ENCODE peak calls at places on chromosomes 7 and 10, in eight cellular contexts. X is germinal center, I is EL, Z is tibial nerve, H is NCI-H774, V is stromal cell of bone marrow, F is NCI-H82, O is chondrocyte. L is an unnamed sample.

GRCh38 chr7:127885222-127885772 is 145.9 kb downstream of the LRRC4 start:
- DNase-seq in I (no peak), F (peak), O (no peak), Z (no peak), H (no peak), X (no peak), V (no peak), L (no peak)

GRCh38 chr7:108368466-108368865 is 87.8 kb downstream of the NRCAM start:
- DNase-seq in I (no peak), F (peak), Z (no peak), H (peak), O (no peak), V (no peak), X (no peak), L (no peak)

GRCh38 chr7:134763960-134764359 is 15.5 kb upstream of the CALD1 start:
- DNase-seq in Z (no peak), I (no peak), H (no peak), O (no peak), F (no peak), V (no peak), X (no peak), L (no peak)

GRCh38 chr7:48298779-48299178 is 127.5 kb downstream of the ABCA13 start:
- DNase-seq in H (no peak), Z (no peak), O (no peak), V (peak), X (no peak), I (peak), F (no peak), L (peak)

GRCh38 chr10:31590023-31590800 is 271.2 kb downstream of the ZEB1 start:
- DNase-seq in Z (no peak), I (no peak), O (no peak), F (no peak), V (no peak), X (no peak), H (no peak), L (no peak)

GRCh38 chr7:150380463-150380862 is 1.3 kb downstream of the ZNF775 start:
- DNase-seq in F (no peak), O (no peak), X (peak), I (no peak), H (no peak), V (no peak), Z (no peak), L (no peak)

GRCh38 chr10:24790599-24790998 is 66.9 kb upstream of the ARHGAP21 start:
- DNase-seq in X (no peak), V (no peak), H (no peak), O (no peak), Z (no peak), I (no peak), F (peak), L (no peak)

GRCh38 chr10:21417172-21417712 is 108.2 kb downstream of the SKIDA1 start:
- DNase-seq in V (no peak), F (no peak), X (no peak), H (no peak), O (no peak), Z (no peak), I (no peak), L (no peak)

GRCh38 chr7:45402480-45403218 is 171.5 kb upstream of the ADCY1 start:
- DNase-seq in Z (peak), V (peak), F (no peak), I (peak), X (no peak), O (no peak), H (no peak), L (peak)

GRCh38 chr7:141071855-141072547 is 1.9 kb upstream of the TMEM178B start:
- DNase-seq in Z (no peak), V (no peak), I (peak), F (no peak), O (no peak), H (peak), X (no peak), L (no peak)

GRCh38 chr7:139618482-139619366 is 95.2 kb downstream of the CLEC2L start:
- DNase-seq in X (peak), I (peak), V (peak), O (no peak), Z (peak), H (no peak), F (peak), L (no peak)

GRCh38 chr7:23013715-23014649 is at the start of gene HYCC1:
- DNase-seq in H (peak), I (peak), O (peak), Z (peak), X (peak), V (peak), F (peak), L (peak)

GRCh38 chr7:140541513-140542192 is 62.3 kb upstream of the MKRN1 start:
- DNase-seq in O (no peak), V (peak), H (no peak), F (peak), I (peak), X (no peak), Z (peak), L (peak)

GRCh38 chr7:131836733-131837132 is 280.3 kb upstream of the PODXL start:
- DNase-seq in H (no peak), Z (no peak), X (no peak), O (no peak), I (no peak), F (peak), V (no peak), L (no peak)

GRCh38 chr10:89373916-89374711 is 3.7 kb upstream of the IFIT1B start:
- DNase-seq in I (peak), V (peak), F (no peak), O (no peak), Z (peak), H (peak), X (no peak), L (peak)

GRCh38 chr7:134630890-134631289 is 15.8 kb upstream of the BPGM start:
- DNase-seq in O (no peak), F (no peak), I (no peak), X (no peak), H (no peak), V (no peak), Z (no peak), L (no peak)

GRCh38 chr7:14332155-14332554 is 342.7 kb upstream of the ETV1 start:
- DNase-seq in F (no peak), I (no peak), Z (no peak), X (no peak), V (no peak), H (no peak), O (no peak), L (peak)

GRCh38 chr7:70338061-70338460 is 739.8 kb downstream of the AUTS2 start:
- DNase-seq in I (no peak), X (no peak), Z (no peak), O (no peak), F (peak), V (no peak), H (peak), L (no peak)

GRCh38 chr7:133645870-133646492 is 393.1 kb downstream of the EXOC4 start:
- DNase-seq in Z (no peak), F (no peak), O (no peak), X (no peak), V (peak), I (peak), H (no peak), L (no peak)

GRCh38 chr10:132589681-132590080 is 52.1 kb downstream of the INPP5A start:
- DNase-seq in F (no peak), I (no peak), O (peak), V (no peak), H (no peak), Z (no peak), X (no peak), L (no peak)

GRCh38 chr10:44477021-44477420 is 92.1 kb upstream of the CXCL12 start:
- DNase-seq in Z (no peak), I (peak), O (no peak), X (no peak), H (no peak), F (no peak), V (peak), L (no peak)

GRCh38 chr7:98884416-98884815 is 6.1 kb downstream of the TRRAP start:
- DNase-seq in I (no peak), H (no peak), X (no peak), F (no peak), V (no peak), Z (no peak), O (no peak), L (no peak)

GRCh38 chr7:33986456-33986855 is 81.1 kb downstream of the BMPER start:
- DNase-seq in H (no peak), F (no peak), O (no peak), V (no peak), Z (no peak), X (no peak), I (peak), L (no peak)

GRCh38 chr7:95395755-95396135 is 430 bp downstream of the PON3 start:
- DNase-seq in V (no peak), X (no peak), O (no peak), F (no peak), Z (no peak), I (no peak), H (no peak), L (no peak)

GRCh38 chr10:71589617-71590551 is 129.7 kb downstream of the C10orf105 start:
- DNase-seq in Z (peak), X (no peak), F (no peak), O (no peak), I (no peak), H (peak), V (no peak), L (no peak)

GRCh38 chr10:113905756-113906155 is 51.3 kb downstream of the NHLRC2 start:
- DNase-seq in H (no peak), O (no peak), V (no peak), I (no peak), F (no peak), Z (no peak), X (no peak), L (no peak)

GRCh38 chr10:43287056-43288007 is 20.5 kb upstream of the RASGEF1A start:
- DNase-seq in I (no peak), V (no peak), X (no peak), F (no peak), O (no peak), Z (no peak), H (no peak), L (peak)

GRCh38 chr7:114574384-114574783 is 159.8 kb downstream of the FOXP2 start:
- DNase-seq in Z (no peak), O (no peak), X (no peak), F (no peak), V (peak), I (no peak), H (no peak), L (no peak)

GRCh38 chr10:123862421-123863188 is 29.0 kb downstream of the CPXM2 start:
- DNase-seq in F (no peak), H (no peak), X (no peak), O (no peak), V (peak), I (no peak), Z (no peak), L (no peak)

GRCh38 chr10:118259288-118259906 is 82.7 kb downstream of the FAM204A start:
- DNase-seq in V (no peak), H (no peak), O (no peak), Z (no peak), I (peak), F (peak), X (peak), L (no peak)

GRCh38 chr10:93352638-93353383 is 129.3 kb downstream of the MYOF start:
- DNase-seq in V (no peak), O (no peak), H (peak), F (peak), Z (peak), I (peak), X (peak), L (peak)

GRCh38 chr7:17070117-17070750 is 188.5 kb upstream of the AGR3 start:
- DNase-seq in X (no peak), F (no peak), Z (no peak), O (no peak), V (no peak), H (no peak), I (no peak), L (no peak)

GRCh38 chr7:151413241-151413640 is 3.4 kb upstream of the WDR86 start:
- DNase-seq in H (no peak), F (no peak), I (no peak), Z (no peak), V (no peak), O (no peak), X (no peak), L (no peak)

GRCh38 chr7:137717045-137717444 is 129.7 kb downstream of the DGKI start:
- DNase-seq in F (no peak), I (no peak), V (no peak), O (no peak), Z (no peak), X (no peak), H (no peak), L (no peak)